ENCODE peak calls at places on chromosome 2, in five cellular contexts. H is NAMALWA; S is activated naive CD8-positive, alpha-beta T cell treated with anti-CD3 and anti-CD28 coated beads, Interleukin-2, amount 50 U/mL, for 24 hours; N is non-pigmented ciliary epithelial cell; X is NCI-H2081. W is an unnamed sample.

GRCh38 chr2:101251844-101252407 is 760 bp upstream of the CNOT11 start:
- DNase-seq in H (peak), S (peak), N (no peak), X (peak), W (peak)

GRCh38 chr2:77268626-77269025 is 253.6 kb downstream of the LRRTM4 start:
- DNase-seq in H (no peak), S (no peak), N (no peak), X (no peak), W (no peak)

GRCh38 chr2:162258686-162259085 is 15.4 kb upstream of the FAP start:
- DNase-seq in H (no peak), S (no peak), N (no peak), X (no peak), W (no peak)

GRCh38 chr2:128395196-128395595 is 76.5 kb upstream of the HS6ST1 start:
- DNase-seq in H (no peak), S (no peak), N (no peak), X (no peak), W (no peak)

GRCh38 chr2:163717474-163717873 is 18.3 kb downstream of the FIGN start:
- DNase-seq in H (no peak), S (no peak), N (no peak), X (no peak), W (no peak)

GRCh38 chr2:153872311-153873061 is 764 bp downstream of the GALNT13 start:
- DNase-seq in H (no peak), S (no peak), N (no peak), X (no peak), W (no peak)

GRCh38 chr2:230362030-230362691 is 35.2 kb downstream of the SP140L start:
- DNase-seq in H (peak), S (no peak), N (no peak), X (no peak), W (no peak)

GRCh38 chr2:71536311-71536710 is 83.0 kb downstream of the DYSF start:
- DNase-seq in H (no peak), S (no peak), N (no peak), X (no peak), W (no peak)

GRCh38 chr2:34403512-34403911 is 804.4 kb upstream of the FAM98A start:
- DNase-seq in H (no peak), S (no peak), N (no peak), X (no peak), W (no peak)

GRCh38 chr2:156322681-156323211 is 9.8 kb downstream of the NR4A2 start:
- DNase-seq in H (no peak), S (no peak), N (no peak), X (no peak), W (no peak)